ENCODE peak calls at places on chromosomes 6 and 20, in ten cellular contexts. B is upper lobe of left lung, P is HepG2, N is body of pancreas, U is heart left ventricle, C is right lobe of liver, A is K562, X is gastrocnemius medialis, G is IMR-90, J is GM12878. S is an unnamed sample. For H3K36me3, the result is how much of the 10 kb centered on the place peaks cover.

GRCh38 chr6:169803291-169803811 is 51.9 kb downstream of the ERMARD start:
- ATAC-seq in B (no peak), P (no peak), N (no peak), U (no peak), C (no peak), A (no peak), X (no peak), G (no peak), J (peak), S (no peak)

GRCh38 chr6:140043762-140044378 is 669.4 kb upstream of the CITED2 start:
- ATAC-seq in B (no peak), P (no peak), N (no peak), U (peak), C (no peak), A (no peak), X (no peak), G (no peak), J (peak), S (no peak)

GRCh38 chr6:154307696-154308425 is 48.7 kb downstream of the IPCEF1 start:
- ATAC-seq in B (no peak), P (no peak), N (no peak), U (no peak), C (no peak), A (no peak), X (no peak), G (no peak), J (no peak), S (no peak)

GRCh38 chr6:151661509-151661908 is 146.0 kb upstream of the ESR1 start:
- ATAC-seq in B (no peak), P (no peak), N (no peak), U (no peak), C (no peak), A (no peak), X (no peak), G (no peak), J (no peak), S (no peak)

GRCh38 chr6:42960243-42961019 is at the start of gene GNMT:
- ATAC-seq in B (peak), P (peak), N (peak), U (peak), C (peak), A (no peak), X (peak), G (peak), J (peak), S (peak)

GRCh38 chr6:42088101-42088591 is 37.8 kb downstream of the TAF8 start:
- ATAC-seq in B (peak), P (peak), N (peak), U (peak), C (no peak), A (no peak), X (no peak), G (peak), J (no peak), S (no peak)

GRCh38 chr6:40804905-40805304 is 217.7 kb upstream of the LRFN2 start:
- ATAC-seq in B (no peak), P (no peak), N (no peak), U (no peak), C (no peak), A (no peak), X (no peak), G (no peak), J (no peak), S (no peak)

GRCh38 chr6:146883640-146884531 is 285.1 kb downstream of the ADGB start:
- ATAC-seq in B (no peak), P (peak), N (no peak), U (no peak), C (no peak), A (peak), X (no peak), G (no peak), J (no peak), S (no peak)

GRCh38 chr6:63537126-63537958 is 34.9 kb upstream of the LOC128125822 start:
- ATAC-seq in B (no peak), P (no peak), N (no peak), U (no peak), C (peak), A (no peak), X (no peak), G (no peak), J (peak), S (no peak)

GRCh38 chr6:155117266-155117665 is 122.2 kb downstream of the TIAM2 start:
- ATAC-seq in B (no peak), P (no peak), N (no peak), U (no peak), C (no peak), A (no peak), X (no peak), G (peak), J (no peak), S (no peak)

GRCh38 chr6:120606743-120607142 is 727.5 kb downstream of the TBC1D32 start:
- ATAC-seq in B (no peak), P (no peak), N (no peak), U (no peak), C (no peak), A (no peak), X (no peak), G (no peak), J (no peak), S (no peak)

GRCh38 chr20:4946585-4947378 is 54.5 kb downstream of the SLC23A2 start:
- ATAC-seq in B (no peak), P (no peak), N (no peak), U (no peak), C (no peak), A (no peak), X (no peak), G (no peak), J (peak), S (no peak)

GRCh38 chr20:34096699-34097420 is 15.2 kb downstream of the EIF2S2 start:
- ATAC-seq in B (no peak), P (peak), N (no peak), U (no peak), C (no peak), A (no peak), X (no peak), G (peak), J (no peak), S (no peak)

GRCh38 chr20:44394520-44395182 is 39.2 kb downstream of the HNF4A start:
- ATAC-seq in B (no peak), P (peak), N (peak), U (no peak), C (peak), A (peak), X (no peak), G (no peak), J (no peak), S (no peak)

GRCh38 chr20:59123011-59123676 is 40.5 kb upstream of the ZNF831 start:
- ATAC-seq in B (no peak), P (no peak), N (no peak), U (no peak), C (no peak), A (no peak), X (no peak), G (no peak), J (no peak), S (no peak)

GRCh38 chr6:109167557-109167956 is 72.2 kb downstream of the CEP57L1 start:
- ATAC-seq in B (no peak), P (no peak), N (no peak), U (no peak), C (no peak), A (no peak), X (no peak), G (no peak), J (no peak), S (no peak)

GRCh38 chr6:74408844-74409243 is 712.8 kb downstream of the CD109 start:
- ATAC-seq in B (no peak), P (no peak), N (no peak), U (no peak), C (no peak), A (no peak), X (no peak), G (peak), J (no peak), S (no peak)

GRCh38 chr6:132405143-132405915 is 4.1 kb upstream of the MOXD1 start:
- ATAC-seq in B (no peak), P (no peak), N (no peak), U (no peak), C (no peak), A (no peak), X (no peak), G (peak), J (peak), S (no peak)

GRCh38 chr20:53070714-53071392 is 98.7 kb downstream of the TSHZ2 start:
- ATAC-seq in B (no peak), P (no peak), N (no peak), U (no peak), C (peak), A (no peak), X (no peak), G (no peak), J (peak), S (no peak)

GRCh38 chr6:107699191-107700015 is 124.7 kb downstream of the SCML4 start:
- ATAC-seq in B (peak), P (no peak), N (no peak), U (no peak), C (no peak), A (peak), X (no peak), G (no peak), J (no peak), S (no peak)

GRCh38 chr6:136486357-136486756 is 63.9 kb downstream of the MAP7 start:
- ATAC-seq in B (no peak), P (no peak), N (no peak), U (peak), C (no peak), A (no peak), X (no peak), G (no peak), J (no peak), S (no peak)

GRCh38 chr6:3813918-3814317 is 35.3 kb upstream of the FAM50B start:
- ATAC-seq in B (no peak), P (no peak), N (no peak), U (no peak), C (no peak), A (no peak), X (no peak), G (no peak), J (no peak), S (no peak)

GRCh38 chr6:20672038-20672437 is 137.8 kb downstream of the CDKAL1 start:
- ATAC-seq in B (no peak), P (no peak), N (no peak), U (no peak), C (no peak), A (no peak), X (no peak), G (no peak), J (no peak), S (no peak)

GRCh38 chr20:35506872-35507638 is 22.4 kb downstream of the C20orf173 start:
- ATAC-seq in B (no peak), P (no peak), N (no peak), U (no peak), C (no peak), A (no peak), X (no peak), G (peak), J (peak), S (no peak)

GRCh38 chr20:50175938-50176933 is 14.4 kb upstream of the CEBPB start:
- ATAC-seq in B (no peak), P (no peak), N (no peak), U (no peak), C (no peak), A (no peak), X (no peak), G (no peak), J (no peak), S (no peak)

GRCh38 chr20:50174456-50174855 is 16.2 kb upstream of the CEBPB start:
- ATAC-seq in B (no peak), P (no peak), N (no peak), U (no peak), C (no peak), A (no peak), X (no peak), G (no peak), J (no peak), S (no peak)

GRCh38 chr20:50170549-50171220 is 17.2 kb upstream of the PEDS1 start:
- ATAC-seq in B (no peak), P (no peak), N (no peak), U (no peak), C (no peak), A (no peak), X (no peak), G (no peak), J (no peak), S (no peak)

GRCh38 chr20:50169329-50169823 is 15.9 kb upstream of the PEDS1 start:
- ATAC-seq in B (peak), P (no peak), N (peak), U (no peak), C (peak), A (peak), X (no peak), G (peak), J (peak), S (no peak)

GRCh38 chr20:50172347-50173013 is 18.1 kb upstream of the CEBPB start:
- ATAC-seq in B (peak), P (peak), N (peak), U (peak), C (peak), A (no peak), X (peak), G (peak), J (peak), S (peak)
- TF ChIP-seq POLR2A in B (no peak), P (peak), N (peak), U (no peak), C (peak), A (no peak), X (peak), G (peak), J (no peak), S (peak)

GRCh38 chr20:32199006-32199405 is 8.5 kb downstream of the PLAGL2 start:
- ATAC-seq in B (no peak), P (no peak), N (no peak), U (no peak), C (no peak), A (no peak), X (no peak), G (no peak), J (no peak), S (no peak)
- H3K36me3 ChIP-seq in B (half or more), P (half or more), N (under half), U (under half), C (half or more), A (half or more), X (under half), G (half or more), J (under half), S (under half)

DNA sequence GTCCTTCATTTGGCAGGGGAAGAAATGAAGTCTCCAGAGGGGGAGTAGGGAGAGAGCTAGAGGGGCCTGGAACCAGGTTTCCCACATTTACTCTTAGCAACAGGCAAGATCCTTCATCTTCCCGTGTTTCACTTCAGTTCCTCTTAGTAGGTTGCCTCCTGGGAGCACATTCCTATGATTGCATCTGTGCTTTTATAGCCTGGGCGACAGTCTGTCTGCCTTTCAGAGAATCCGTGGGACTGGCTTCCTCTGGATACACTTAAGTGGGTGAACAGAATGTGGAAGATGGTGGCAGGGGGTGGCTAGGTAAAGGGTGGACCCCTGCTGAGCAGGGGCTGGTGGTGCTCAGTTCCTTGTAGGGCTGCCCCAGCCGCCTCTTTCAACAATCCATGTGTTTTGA is 33.4 kb downstream of the STK35 start:
- ATAC-seq in B (no peak), P (no peak), N (no peak), U (no peak), C (no peak), A (no peak), X (no peak), G (no peak), J (no peak), S (no peak)
- TF ChIP-seq POLR2A in B (no peak), P (no peak), N (no peak), U (no peak), C (no peak), A (no peak), X (no peak), G (no peak), J (no peak), S (no peak)

GRCh38 chr20:41078329-41078728 is 49.7 kb downstream of the TOP1 start:
- ATAC-seq in B (peak), P (peak), N (peak), U (peak), C (peak), A (peak), X (no peak), G (peak), J (peak), S (peak)
- H3K36me3 ChIP-seq in B (half or more), P (under half), N (under half), U (under half), C (under half), A (half or more), X (under half), G (under half), J (under half), S (under half)

DNA sequence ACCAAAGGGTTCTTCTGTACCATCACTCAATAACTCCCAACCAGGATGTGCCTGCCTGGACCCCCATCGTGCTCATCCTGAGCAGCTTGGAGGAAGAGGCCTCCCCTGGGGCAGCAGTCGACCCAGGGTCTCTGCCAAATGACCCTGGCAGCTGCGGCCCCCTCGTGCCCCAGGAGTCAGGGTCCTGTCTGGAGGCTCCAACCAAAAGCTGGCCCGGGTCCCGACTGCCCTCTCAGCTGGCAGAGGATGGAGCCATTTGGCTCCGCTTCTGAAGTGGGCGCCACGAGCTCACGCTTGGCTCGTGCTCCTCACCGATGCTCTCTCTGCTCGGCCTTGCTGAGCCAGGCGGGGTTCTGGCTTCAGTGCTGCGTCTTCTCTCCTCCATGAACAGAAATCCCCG is 56.8 kb downstream of the TFAP2C start:
- ATAC-seq in B (no peak), P (no peak), N (no peak), U (no peak), C (no peak), A (no peak), X (no peak), G (no peak), J (no peak), S (no peak)
- TF ChIP-seq POLR2A in B (no peak), P (no peak), N (no peak), U (no peak), C (no peak), A (no peak), X (no peak), G (no peak), J (no peak), S (no peak)

DNA sequence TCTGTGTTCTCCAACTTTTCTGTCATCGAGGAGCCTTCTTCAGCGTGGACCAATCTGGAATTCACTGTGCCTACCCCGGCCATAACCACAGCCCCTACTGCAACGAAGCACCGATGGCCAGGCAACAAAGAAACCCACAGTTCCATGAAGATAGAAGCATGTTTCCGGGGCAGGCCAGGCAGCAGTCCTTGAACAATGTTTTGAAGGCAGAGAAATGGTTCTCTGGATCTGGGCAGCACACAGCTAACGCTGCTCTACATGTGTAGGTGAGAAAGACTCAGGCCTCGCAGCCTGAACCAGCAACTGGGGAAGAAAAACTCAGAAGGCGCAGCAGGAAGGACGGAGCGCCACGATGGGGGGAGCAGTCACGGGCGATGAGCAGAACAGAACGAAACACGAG is 234.1 kb upstream of the FOXQ1 start:
- ATAC-seq in B (no peak), P (no peak), N (no peak), U (no peak), C (no peak), A (no peak), X (no peak), G (no peak), J (no peak), S (no peak)
- H3K36me3 ChIP-seq in B (under half), P (under half), N (under half), U (under half), C (under half), A (under half), X (under half), G (under half), J (under half), S (under half)

DNA sequence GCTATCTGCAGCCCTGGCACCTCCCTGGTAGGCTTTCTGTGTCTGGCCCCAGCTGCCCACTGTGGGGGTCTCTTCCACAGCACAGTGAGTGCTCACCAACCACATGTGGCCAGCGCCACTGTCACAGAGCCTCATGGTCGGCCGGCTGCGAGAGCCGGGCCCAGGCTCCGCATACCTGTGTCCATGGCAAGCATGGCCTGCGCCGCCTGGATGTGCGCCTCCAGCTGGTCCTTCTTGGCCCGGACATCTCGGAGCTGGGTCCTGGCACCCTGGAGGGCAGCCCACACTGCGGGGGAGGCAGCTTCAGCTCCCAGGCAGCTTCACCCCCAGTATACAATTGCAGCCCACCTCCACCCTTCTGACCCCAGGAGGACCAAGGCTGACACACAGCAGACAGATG is 13.0 kb downstream of the ADRM1 start:
- ATAC-seq in B (no peak), P (no peak), N (no peak), U (no peak), C (no peak), A (no peak), X (no peak), G (no peak), J (no peak), S (no peak)
- TF ChIP-seq POLR2A in B (no peak), P (no peak), N (no peak), U (no peak), C (no peak), A (no peak), X (no peak), G (no peak), J (no peak), S (no peak)

GRCh38 chr20:37095108-37095608 is 639 bp downstream of the RBL1 start:
- ATAC-seq in B (peak), P (peak), N (peak), U (peak), C (peak), A (peak), X (no peak), G (peak), J (peak), S (peak)
- H3K36me3 ChIP-seq in B (under half), P (under half), N (under half), U (under half), C (under half), A (under half), X (under half), G (under half), J (under half), S (under half)

DNA sequence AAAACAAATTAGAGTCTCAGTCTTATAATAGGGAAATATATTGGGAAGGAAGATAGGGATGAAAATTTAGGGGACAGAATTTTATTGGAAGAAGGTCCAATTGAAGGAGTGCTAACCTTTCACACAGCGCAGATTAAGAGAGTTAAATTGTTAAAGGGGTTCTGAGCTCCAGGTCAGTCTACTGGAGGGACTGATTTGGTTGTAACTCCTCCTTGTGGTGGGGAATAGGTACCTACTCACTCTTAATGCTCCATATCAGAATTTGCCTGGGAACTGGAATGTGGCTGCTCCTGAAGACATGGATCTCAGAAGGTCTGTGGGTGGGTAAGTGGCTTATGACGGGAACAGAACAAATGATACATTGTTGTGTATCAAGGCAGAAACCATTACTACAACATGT is 143.5 kb downstream of the FLRT3 start:
- ATAC-seq in B (no peak), P (peak), N (no peak), U (no peak), C (no peak), A (no peak), X (no peak), G (no peak), J (no peak), S (no peak)
- TF ChIP-seq POLR2A in B (no peak), P (no peak), N (no peak), U (no peak), C (no peak), A (no peak), X (no peak), G (no peak), J (no peak), S (no peak)

DNA sequence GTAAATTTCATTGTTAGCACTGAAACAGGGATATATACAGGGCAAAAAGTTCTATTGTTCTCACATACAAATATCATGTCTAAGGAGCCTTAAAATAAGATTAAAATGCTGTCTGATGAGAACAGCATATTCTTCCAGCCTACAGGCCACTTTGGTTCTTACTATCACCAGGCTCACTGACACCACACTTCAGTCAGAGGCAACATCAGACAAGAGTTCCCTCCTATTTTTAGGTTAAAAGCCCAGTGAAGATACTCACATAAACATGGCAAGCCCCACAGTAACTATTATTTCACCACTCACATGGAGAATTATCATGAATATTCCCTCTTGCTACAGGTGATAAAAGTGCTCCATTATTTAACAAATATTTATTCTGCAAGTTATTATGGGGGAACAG is 175.8 kb downstream of the ISM1 start:
- ATAC-seq in B (no peak), P (no peak), N (no peak), U (no peak), C (no peak), A (no peak), X (no peak), G (no peak), J (no peak), S (no peak)
- H3K36me3 ChIP-seq in B (under half), P (under half), N (under half), U (under half), C (under half), A (under half), X (under half), G (under half), J (under half), S (under half)

S was measured in gastroesophageal sphincter.